ENCODE peak calls at places on chromosomes 13 and 19, in five cellular contexts. One of them, this sample, is unnamed.
A peak's percentile ranks its signal among the peaks of the same experiment; 100 is the strongest.

GRCh38 chr19:15374796-15375440 is 4.7 kb downstream of the AKAP8 start:
- DNase-seq in choroid plexus epithelial cell: no peak
- DNase-seq in GM23248: no peak
- DNase-seq in activated naive CD8-positive, alpha-beta T cell treated with anti-CD3 and anti-CD28 coated beads for 36 hours: no peak
- DNase-seq in hepatocyte: no peak
- DNase-seq in this sample: no peak

GRCh38 chr19:35260694-35261304 is 8.0 kb upstream of the USF2 start:
- DNase-seq in hepatocyte: no peak
- DNase-seq in activated naive CD8-positive, alpha-beta T cell treated with anti-CD3 and anti-CD28 coated beads for 36 hours: no peak
- DNase-seq in GM23248: no peak
- DNase-seq in choroid plexus epithelial cell: no peak
- DNase-seq in this sample: no peak

GRCh38 chr13:77981191-77981925 is 62.7 kb upstream of the EDNRB start:
- DNase-seq in hepatocyte: no peak
- DNase-seq in GM23248: peak; percentile 27
- DNase-seq in activated naive CD8-positive, alpha-beta T cell treated with anti-CD3 and anti-CD28 coated beads for 36 hours: no peak
- DNase-seq in choroid plexus epithelial cell: peak; percentile 33
- DNase-seq in this sample: no peak

GRCh38 chr19:40691421-40692211 is 1.2 kb upstream of the NUMBL start:
- DNase-seq in choroid plexus epithelial cell: no peak
- DNase-seq in activated naive CD8-positive, alpha-beta T cell treated with anti-CD3 and anti-CD28 coated beads for 36 hours: peak; percentile 19
- DNase-seq in GM23248: peak; percentile 25
- DNase-seq in hepatocyte: no peak
- DNase-seq in this sample: peak; percentile 54

GRCh38 chr19:703651-704446 is 4.9 kb upstream of the PALM start:
- DNase-seq in activated naive CD8-positive, alpha-beta T cell treated with anti-CD3 and anti-CD28 coated beads for 36 hours: peak; percentile 61
- DNase-seq in GM23248: peak; percentile 61
- DNase-seq in hepatocyte: peak; percentile 80
- DNase-seq in choroid plexus epithelial cell: peak; percentile 71
- DNase-seq in this sample: peak; percentile 84

GRCh38 chr13:57507752-57508463 is 123.6 kb upstream of the PCDH17 start:
- DNase-seq in choroid plexus epithelial cell: no peak
- DNase-seq in activated naive CD8-positive, alpha-beta T cell treated with anti-CD3 and anti-CD28 coated beads for 36 hours: no peak
- DNase-seq in GM23248: no peak
- DNase-seq in hepatocyte: no peak
- DNase-seq in this sample: no peak

GRCh38 chr19:11921852-11922495 is 2.9 kb upstream of the ZNF700 start:
- DNase-seq in choroid plexus epithelial cell: no peak
- DNase-seq in activated naive CD8-positive, alpha-beta T cell treated with anti-CD3 and anti-CD28 coated beads for 36 hours: no peak
- DNase-seq in GM23248: no peak
- DNase-seq in hepatocyte: peak; percentile 54
- DNase-seq in this sample: no peak

GRCh38 chr19:277581-278165 is 13.5 kb downstream of the PLPP2 start:
- DNase-seq in hepatocyte: peak; percentile 66
- DNase-seq in GM23248: peak; percentile 50
- DNase-seq in activated naive CD8-positive, alpha-beta T cell treated with anti-CD3 and anti-CD28 coated beads for 36 hours: no peak
- DNase-seq in choroid plexus epithelial cell: peak; percentile 65
- DNase-seq in this sample: peak; percentile 6

GRCh38 chr19:5150902-5151741 is 182.2 kb downstream of the KDM4B start:
- DNase-seq in activated naive CD8-positive, alpha-beta T cell treated with anti-CD3 and anti-CD28 coated beads for 36 hours: no peak
- DNase-seq in GM23248: no peak
- DNase-seq in choroid plexus epithelial cell: no peak
- DNase-seq in hepatocyte: no peak
- DNase-seq in this sample: no peak

GRCh38 chr13:33204130-33204927 is 81.2 kb downstream of the STARD13 start:
- DNase-seq in hepatocyte: peak; percentile 70
- DNase-seq in activated naive CD8-positive, alpha-beta T cell treated with anti-CD3 and anti-CD28 coated beads for 36 hours: no peak
- DNase-seq in choroid plexus epithelial cell: peak; percentile 94
- DNase-seq in GM23248: peak; percentile 94
- DNase-seq in this sample: no peak

GRCh38 chr19:13164370-13165090 is 14.3 kb downstream of the IER2 start:
- DNase-seq in hepatocyte: peak; percentile 90
- DNase-seq in GM23248: peak; percentile 59
- DNase-seq in choroid plexus epithelial cell: no peak
- DNase-seq in activated naive CD8-positive, alpha-beta T cell treated with anti-CD3 and anti-CD28 coated beads for 36 hours: no peak
- DNase-seq in this sample: no peak

GRCh38 chr19:50820086-50820485 is 3.5 kb downstream of the KLK1 start:
- DNase-seq in hepatocyte: no peak
- DNase-seq in GM23248: no peak
- DNase-seq in activated naive CD8-positive, alpha-beta T cell treated with anti-CD3 and anti-CD28 coated beads for 36 hours: no peak
- DNase-seq in choroid plexus epithelial cell: no peak
- DNase-seq in this sample: peak; percentile 30

GRCh38 chr13:34017231-34017630 is 199.3 kb downstream of the RFC3 start:
- DNase-seq in activated naive CD8-positive, alpha-beta T cell treated with anti-CD3 and anti-CD28 coated beads for 36 hours: no peak
- DNase-seq in choroid plexus epithelial cell: no peak
- DNase-seq in GM23248: peak; percentile 40
- DNase-seq in hepatocyte: no peak
- DNase-seq in this sample: no peak

GRCh38 chr13:110340812-110341444 is 33.8 kb downstream of the COL4A2 start:
- DNase-seq in hepatocyte: peak; percentile 51
- DNase-seq in GM23248: peak; percentile 65
- DNase-seq in activated naive CD8-positive, alpha-beta T cell treated with anti-CD3 and anti-CD28 coated beads for 36 hours: peak; percentile 69
- DNase-seq in choroid plexus epithelial cell: peak; percentile 84
- DNase-seq in this sample: no peak

GRCh38 chr13:32722340-32722739 is 136.1 kb downstream of the PDS5B start:
- DNase-seq in GM23248: no peak
- DNase-seq in activated naive CD8-positive, alpha-beta T cell treated with anti-CD3 and anti-CD28 coated beads for 36 hours: no peak
- DNase-seq in hepatocyte: no peak
- DNase-seq in choroid plexus epithelial cell: no peak
- DNase-seq in this sample: no peak

GRCh38 chr13:91313581-91313980 is 33.9 kb upstream of the MIR17HG start:
- DNase-seq in activated naive CD8-positive, alpha-beta T cell treated with anti-CD3 and anti-CD28 coated beads for 36 hours: no peak
- DNase-seq in choroid plexus epithelial cell: no peak
- DNase-seq in GM23248: no peak
- DNase-seq in hepatocyte: no peak
- DNase-seq in this sample: no peak

GRCh38 chr13:50535050-50535449 is 308.4 kb downstream of the DLEU7 start:
- DNase-seq in hepatocyte: no peak
- DNase-seq in GM23248: no peak
- DNase-seq in choroid plexus epithelial cell: no peak
- DNase-seq in activated naive CD8-positive, alpha-beta T cell treated with anti-CD3 and anti-CD28 coated beads for 36 hours: no peak
- DNase-seq in this sample: no peak

GRCh38 chr19:34788074-34788473 is 15.1 kb upstream of the ZNF599 start:
- DNase-seq in activated naive CD8-positive, alpha-beta T cell treated with anti-CD3 and anti-CD28 coated beads for 36 hours: no peak
- DNase-seq in hepatocyte: no peak
- DNase-seq in choroid plexus epithelial cell: no peak
- DNase-seq in GM23248: no peak
- DNase-seq in this sample: no peak

GRCh38 chr19:518292-519231 is 11.3 kb downstream of the TPGS1 start:
- DNase-seq in choroid plexus epithelial cell: no peak
- DNase-seq in activated naive CD8-positive, alpha-beta T cell treated with anti-CD3 and anti-CD28 coated beads for 36 hours: peak; percentile 74
- DNase-seq in GM23248: no peak
- DNase-seq in hepatocyte: peak; percentile 92
- DNase-seq in this sample: peak; percentile 66

GRCh38 chr13:91632071-91632470 is 233.7 kb downstream of the GPC5 start:
- DNase-seq in hepatocyte: no peak
- DNase-seq in GM23248: peak; percentile 3
- DNase-seq in choroid plexus epithelial cell: no peak
- DNase-seq in activated naive CD8-positive, alpha-beta T cell treated with anti-CD3 and anti-CD28 coated beads for 36 hours: no peak
- DNase-seq in this sample: no peak

GRCh38 chr19:49361438-49362047 is 673 bp downstream of the TEAD2 start:
- DNase-seq in GM23248: peak; percentile 75
- DNase-seq in hepatocyte: peak; percentile 94
- DNase-seq in activated naive CD8-positive, alpha-beta T cell treated with anti-CD3 and anti-CD28 coated beads for 36 hours: no peak
- DNase-seq in choroid plexus epithelial cell: peak; percentile 76
- DNase-seq in this sample: peak; percentile 45

GRCh38 chr19:35882074-35882832 is 13.9 kb downstream of the APLP1 start:
- DNase-seq in choroid plexus epithelial cell: peak; percentile 92
- DNase-seq in activated naive CD8-positive, alpha-beta T cell treated with anti-CD3 and anti-CD28 coated beads for 36 hours: no peak
- DNase-seq in GM23248: peak; percentile 78
- DNase-seq in hepatocyte: peak; percentile 52
- DNase-seq in this sample: peak; percentile 80

GRCh38 chr19:17209126-17210036 is 5.8 kb upstream of the USE1 start:
- DNase-seq in activated naive CD8-positive, alpha-beta T cell treated with anti-CD3 and anti-CD28 coated beads for 36 hours: peak; percentile 61
- DNase-seq in hepatocyte: peak; percentile 16
- DNase-seq in choroid plexus epithelial cell: peak; percentile 37
- DNase-seq in GM23248: peak; percentile 48
- DNase-seq in this sample: peak; percentile 77

GRCh38 chr13:32098275-32098674 is 66.7 kb downstream of the FRY start:
- DNase-seq in hepatocyte: peak; percentile 16
- DNase-seq in GM23248: peak; percentile 42
- DNase-seq in choroid plexus epithelial cell: no peak
- DNase-seq in activated naive CD8-positive, alpha-beta T cell treated with anti-CD3 and anti-CD28 coated beads for 36 hours: no peak
- DNase-seq in this sample: no peak

GRCh38 chr13:77329133-77330008 is 2.5 kb upstream of the MYCBP2 start:
- DNase-seq in hepatocyte: peak; percentile 93
- DNase-seq in choroid plexus epithelial cell: peak; percentile 97
- DNase-seq in GM23248: peak; percentile 94
- DNase-seq in activated naive CD8-positive, alpha-beta T cell treated with anti-CD3 and anti-CD28 coated beads for 36 hours: peak; percentile 90
- DNase-seq in this sample: peak; percentile 83

GRCh38 chr13:97179501-97179900 is 42.6 kb upstream of the MBNL2 start:
- DNase-seq in GM23248: no peak
- DNase-seq in choroid plexus epithelial cell: no peak
- DNase-seq in activated naive CD8-positive, alpha-beta T cell treated with anti-CD3 and anti-CD28 coated beads for 36 hours: no peak
- DNase-seq in hepatocyte: peak; percentile 8
- DNase-seq in this sample: no peak

GRCh38 chr19:3278749-3279148 is 54.3 kb downstream of the CELF5 start:
- DNase-seq in choroid plexus epithelial cell: no peak
- DNase-seq in hepatocyte: no peak
- DNase-seq in GM23248: no peak
- DNase-seq in activated naive CD8-positive, alpha-beta T cell treated with anti-CD3 and anti-CD28 coated beads for 36 hours: no peak
- DNase-seq in this sample: no peak

GRCh38 chr19:49149652-49150105 is 5.5 kb downstream of the HRC start:
- DNase-seq in GM23248: peak; percentile 83
- DNase-seq in hepatocyte: peak; percentile 82
- DNase-seq in choroid plexus epithelial cell: peak; percentile 92
- DNase-seq in activated naive CD8-positive, alpha-beta T cell treated with anti-CD3 and anti-CD28 coated beads for 36 hours: no peak
- DNase-seq in this sample: no peak

GRCh38 chr13:109783815-109784589 is 2.4 kb downstream of the IRS2 start:
- DNase-seq in GM23248: no peak
- DNase-seq in activated naive CD8-positive, alpha-beta T cell treated with anti-CD3 and anti-CD28 coated beads for 36 hours: no peak
- DNase-seq in choroid plexus epithelial cell: no peak
- DNase-seq in hepatocyte: no peak
- DNase-seq in this sample: no peak

This sample was measured in GM13977.